ENCODE peak calls at places on chromosomes 12 and 14, in five cellular contexts. S is IMR-90, X is lung, L is Caco-2, K is mucosa of descending colon. T is an unnamed sample.

GRCh38 chr14:92973265-92973797 is 50.4 kb downstream of the CHGA start:
- DNase-seq in S (peak; percentile 53), X (peak; percentile 70), L (no peak), K (peak; percentile 71), T (no peak)

GRCh38 chr12:11705010-11705409 is 55.5 kb downstream of the ETV6 start:
- DNase-seq in S (peak; percentile 97), X (no peak), L (no peak), K (no peak), T (no peak)

GRCh38 chr14:68250950-68251765 is 431.6 kb downstream of the RAD51B start:
- DNase-seq in S (no peak), X (no peak), L (no peak), K (no peak), T (no peak)

GRCh38 chr12:49013403-49013802 is 5.2 kb downstream of the PRKAG1 start:
- DNase-seq in S (no peak), X (no peak), L (no peak), K (no peak), T (no peak)

GRCh38 chr12:47729233-47729632 is 3.9 kb upstream of the ENDOU start:
- DNase-seq in S (peak; percentile 87), X (no peak), L (no peak), K (no peak), T (no peak)

GRCh38 chr14:85534435-85534834 is 4.5 kb downstream of the FLRT2 start:
- DNase-seq in S (peak; percentile 24), X (no peak), L (no peak), K (no peak), T (no peak)

GRCh38 chr14:101004954-101005353 is 101.4 kb upstream of the RTL1 start:
- DNase-seq in S (peak; percentile 87), X (no peak), L (no peak), K (no peak), T (no peak)

GRCh38 chr12:57889541-57889989 is 43.0 kb upstream of the CTDSP2 start:
- DNase-seq in S (peak; percentile 93), X (peak; percentile 71), L (no peak), K (peak; percentile 82), T (no peak)

GRCh38 chr12:91604897-91605296 is 422.3 kb upstream of the DCN start:
- DNase-seq in S (no peak), X (no peak), L (no peak), K (no peak), T (no peak)

GRCh38 chr14:77488558-77488957 is 10.1 kb downstream of the ISM2 start:
- DNase-seq in S (no peak), X (no peak), L (no peak), K (no peak), T (no peak)

GRCh38 chr14:101705733-101706508 is 55.6 kb upstream of the PPP2R5C start:
- DNase-seq in S (no peak), X (peak; percentile 59), L (peak; percentile 61), K (peak; percentile 87), T (peak; percentile 67)

GRCh38 chr12:19131020-19131431 is 1.5 kb downstream of the PLEKHA5 start:
- DNase-seq in S (peak; percentile 60), X (no peak), L (peak; percentile 51), K (no peak), T (no peak)

GRCh38 chr12:31274520-31275300 is 51.2 kb downstream of the SINHCAF start:
- DNase-seq in S (no peak), X (no peak), L (no peak), K (no peak), T (no peak)

GRCh38 chr12:119902084-119902509 is 25.0 kb upstream of the CIT start:
- DNase-seq in S (peak; percentile 77), X (peak; percentile 63), L (peak; percentile 74), K (no peak), T (peak; percentile 61)

GRCh38 chr12:130014485-130014807 is 110.6 kb upstream of the TMEM132D start:
- DNase-seq in S (no peak), X (no peak), L (no peak), K (no peak), T (no peak)

GRCh38 chr12:2412305-2412643 is 359.5 kb downstream of the CACNA1C start:
- DNase-seq in S (no peak), X (no peak), L (no peak), K (no peak), T (no peak)

GRCh38 chr14:51674294-51675002 is 22.7 kb downstream of the FRMD6 start:
- DNase-seq in S (peak; percentile 68), X (no peak), L (no peak), K (no peak), T (no peak)

GRCh38 chr12:51812871-51813270 is 35.6 kb downstream of the FIGNL2 start:
- DNase-seq in S (no peak), X (no peak), L (no peak), K (no peak), T (no peak)

GRCh38 chr12:51817027-51817953 is 31.2 kb downstream of the FIGNL2 start:
- DNase-seq in S (no peak), X (no peak), L (no peak), K (no peak), T (no peak)

GRCh38 chr12:51813931-51814310 is 34.6 kb downstream of the FIGNL2 start:
- DNase-seq in S (no peak), X (no peak), L (no peak), K (no peak), T (no peak)

GRCh38 chr12:51815571-51815970 is 32.9 kb downstream of the FIGNL2 start:
- DNase-seq in S (no peak), X (no peak), L (no peak), K (no peak), T (no peak)

DNA sequence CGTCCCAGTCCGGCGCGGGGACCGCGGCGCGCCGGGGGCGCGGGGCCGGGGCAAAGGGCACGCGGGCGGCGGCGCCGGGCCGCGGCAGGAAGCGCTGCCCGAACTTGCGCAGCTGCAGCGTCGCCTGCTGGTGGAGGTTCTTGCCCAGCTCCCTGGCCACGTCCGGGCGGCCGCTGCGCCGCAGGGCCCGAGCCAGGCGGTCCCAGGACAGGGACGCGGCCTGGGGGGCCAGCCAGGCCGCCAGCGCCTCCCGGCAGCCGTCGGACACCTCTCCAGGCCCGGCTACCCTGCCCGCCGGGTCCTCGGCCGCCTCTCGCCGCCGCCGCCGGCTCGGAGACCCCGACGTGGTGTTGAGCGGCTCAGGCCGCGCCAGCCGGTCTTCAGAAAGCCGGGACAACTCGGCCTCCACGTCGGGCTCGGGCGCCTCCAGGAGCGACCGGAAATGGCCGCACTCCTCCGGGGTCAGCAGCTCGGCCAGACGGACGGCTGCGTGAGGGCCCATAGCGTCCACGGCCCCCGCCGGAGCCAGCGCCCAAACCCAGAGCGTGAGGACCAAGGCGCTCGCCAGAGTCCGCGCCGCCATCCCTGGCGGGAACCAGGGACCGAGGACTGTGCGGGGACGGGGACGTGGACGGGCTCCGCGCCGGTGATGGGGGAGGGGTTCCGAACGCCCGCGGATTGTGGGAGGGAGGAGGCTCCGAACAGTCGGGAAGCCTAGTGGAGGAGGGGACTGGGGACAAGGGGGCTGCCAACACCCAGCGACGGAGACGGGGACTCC is 34.0 kb downstream of the FIGNL2 start:
- DNase-seq in S (peak; percentile 66), X (peak; percentile 65), L (peak; percentile 83), K (peak; percentile 87), T (peak; percentile 60)
- H3K4me3 ChIP-seq in S (peak overlapping the region; percentile 54), X (peak overlapping the region; percentile 35), L (peak overlapping the region; percentile 66), K (peak overlapping the region; percentile 46), T (peak overlapping the region; percentile 52)

DNA sequence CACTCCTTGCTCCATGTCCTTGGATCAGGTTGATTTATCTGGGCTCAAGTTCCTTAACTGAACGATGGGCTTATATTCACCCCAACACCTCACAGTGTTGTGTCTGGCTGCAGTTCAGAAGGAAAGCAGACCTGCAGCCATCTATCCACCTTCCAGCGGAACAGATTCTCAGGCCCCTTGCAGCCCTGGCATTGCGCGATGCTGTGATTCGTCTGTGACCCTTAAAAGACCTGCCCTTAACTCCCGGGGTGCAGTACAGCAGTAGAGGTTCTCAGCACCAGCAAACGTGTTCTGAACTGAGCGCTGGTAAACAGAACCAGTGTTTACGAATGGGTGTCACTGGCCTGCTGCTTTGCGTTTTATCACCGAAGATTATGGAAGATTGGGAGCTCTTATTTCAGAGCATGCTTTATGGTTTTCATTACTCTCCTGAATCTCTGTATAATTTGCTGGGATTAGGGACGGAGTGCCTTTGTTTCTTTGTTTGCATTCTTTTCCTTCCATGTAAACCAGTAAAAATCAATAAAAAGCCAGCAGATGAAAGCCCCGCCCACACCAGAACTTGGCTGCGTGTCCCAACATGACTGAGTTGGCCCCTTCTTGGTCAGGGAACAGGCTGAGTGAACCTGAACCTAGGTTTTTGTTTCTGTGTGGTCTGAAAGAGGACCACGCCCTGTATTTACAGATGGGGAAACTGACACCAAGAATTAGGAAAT is 286.7 kb upstream of the CRY1 start:
- DNase-seq in S (peak; percentile 46), X (no peak), L (no peak), K (no peak), T (no peak)
- H3K4me3 ChIP-seq in S (no peak overlapping the region), X (no peak overlapping the region), L (no peak overlapping the region), K (no peak overlapping the region), T (no peak overlapping the region)

GRCh38 chr12:115895247-115895646 is 382.2 kb downstream of the MED13L start:
- DNase-seq in S (no peak), X (no peak), L (no peak), K (no peak), T (no peak)
- H3K4me3 ChIP-seq in S (no peak overlapping the region), X (no peak overlapping the region), L (no peak overlapping the region), K (no peak overlapping the region), T (no peak overlapping the region)

DNA sequence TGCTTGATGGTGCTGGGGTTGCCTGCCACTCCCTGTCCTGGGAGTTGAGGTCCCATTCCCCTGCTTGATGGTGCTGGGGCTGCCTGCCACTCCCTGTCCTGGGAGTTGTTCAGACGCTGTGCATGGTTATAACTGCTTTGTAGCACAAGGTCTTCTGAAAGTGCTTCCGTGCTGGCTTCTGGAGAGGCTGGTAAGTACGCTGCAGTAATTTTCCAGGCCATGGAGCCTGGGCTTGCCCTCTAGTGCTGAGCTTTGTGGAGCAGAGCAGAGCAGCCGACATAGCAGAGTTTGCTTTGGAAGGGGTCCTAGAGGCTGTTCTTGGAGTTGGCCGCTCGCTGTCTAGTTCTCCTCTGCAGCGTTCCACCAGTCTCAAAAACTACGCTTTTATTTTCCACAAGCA is 6.3 kb downstream of the B4GALNT3 start:
- DNase-seq in S (no peak), X (peak; percentile 48), L (no peak), K (no peak), T (no peak)
- H3K4me3 ChIP-seq in S (no peak overlapping the region), X (no peak overlapping the region), L (no peak overlapping the region), K (no peak overlapping the region), T (no peak overlapping the region)

T was measured in CD4-positive, alpha-beta memory T cell.